ENCODE peak calls at places on chromosomes 5 and 9, in five cellular contexts. V is astrocyte, F is fibroblast of lung, Q is GM23248, W is HCT116. X is an unnamed sample.
A peak's percentile ranks its signal among the peaks of the same experiment; 100 is the strongest.

GRCh38 chr9:10059044-10059443 is 553.8 kb downstream of the PTPRD start:
- DNase-seq in V (peak; percentile 10), F (peak; percentile 85), Q (peak; percentile 32), W (no peak), X (peak; percentile 80)

GRCh38 chr5:133603711-133604110 is 8.6 kb downstream of the FSTL4 start:
- DNase-seq in V (no peak), F (no peak), Q (no peak), W (no peak), X (no peak)

GRCh38 chr9:101307524-101308213 is 77.1 kb downstream of the BAAT start:
- DNase-seq in V (peak; percentile 16), F (no peak), Q (no peak), W (no peak), X (no peak)

GRCh38 chr5:93874080-93874479 is 132.7 kb upstream of the POU5F2 start:
- DNase-seq in V (peak; percentile 68), F (no peak), Q (peak; percentile 76), W (no peak), X (no peak)

GRCh38 chr5:37842048-37842447 is 2.2 kb upstream of the GDNF start:
- DNase-seq in V (no peak), F (no peak), Q (no peak), W (no peak), X (no peak)

GRCh38 chr5:59357421-59357977 is 536.0 kb downstream of the PDE4D start:
- DNase-seq in V (peak; percentile 35), F (peak; percentile 70), Q (no peak), W (no peak), X (no peak)

GRCh38 chr5:137572042-137572695 is 73.0 kb upstream of the SPOCK1 start:
- DNase-seq in V (peak; percentile 47), F (no peak), Q (peak; percentile 46), W (no peak), X (no peak)

GRCh38 chr5:149406203-149406978 is 27.3 kb upstream of the IL17B start:
- DNase-seq in V (peak; percentile 79), F (peak; percentile 94), Q (peak; percentile 86), W (no peak), X (peak; percentile 30)

GRCh38 chr5:147400836-147401235 is 109.0 kb downstream of the DPYSL3 start:
- DNase-seq in V (no peak), F (no peak), Q (peak; percentile 60), W (no peak), X (no peak)

GRCh38 chr9:75238311-75238976 is 150.1 kb downstream of the OSTF1 start:
- DNase-seq in V (peak; percentile 6), F (peak; percentile 67), Q (peak; percentile 67), W (peak; percentile 62), X (peak; percentile 42)

GRCh38 chr5:158773151-158773550 is 326.6 kb downstream of the EBF1 start:
- DNase-seq in V (no peak), F (no peak), Q (no peak), W (no peak), X (no peak)

GRCh38 chr9:109205526-109205925 is 38.5 kb upstream of the FRRS1L start:
- DNase-seq in V (no peak), F (no peak), Q (no peak), W (no peak), X (no peak)
- TF ChIP-seq EZH2 in V (no peak), F (no peak), Q (no peak), W (no peak), X (no peak)

GRCh38 chr5:88686077-88686541 is 196.9 kb downstream of the MEF2C start:
- DNase-seq in V (no peak), F (no peak), Q (no peak), W (no peak), X (no peak)

GRCh38 chr5:88688981-88689661 is 193.9 kb downstream of the MEF2C start:
- DNase-seq in V (no peak), F (no peak), Q (no peak), W (no peak), X (no peak)

GRCh38 chr5:88688242-88688959 is 194.6 kb downstream of the MEF2C start:
- DNase-seq in V (no peak), F (no peak), Q (no peak), W (no peak), X (no peak)

GRCh38 chr5:88686743-88687142 is 196.2 kb downstream of the MEF2C start:
- DNase-seq in V (no peak), F (no peak), Q (no peak), W (no peak), X (no peak)

GRCh38 chr5:88687253-88687955 is 195.6 kb downstream of the MEF2C start:
- DNase-seq in V (no peak), F (no peak), Q (no peak), W (no peak), X (no peak)
- TF ChIP-seq EZH2 in V (no peak), F (no peak), Q (peak; percentile 65), W (no peak), X (no peak)

GRCh38 chr9:14346301-14346721 is 32.4 kb upstream of the NFIB start:
- DNase-seq in V (no peak), F (no peak), Q (no peak), W (no peak), X (no peak)

GRCh38 chr9:14343948-14344547 is 30.1 kb upstream of the NFIB start:
- DNase-seq in V (no peak), F (no peak), Q (no peak), W (no peak), X (no peak)

GRCh38 chr9:14344846-14345585 is 31.1 kb upstream of the NFIB start:
- DNase-seq in V (no peak), F (no peak), Q (no peak), W (no peak), X (no peak)

GRCh38 chr9:14346826-14347407 is 33.0 kb upstream of the NFIB start:
- DNase-seq in V (no peak), F (no peak), Q (no peak), W (no peak), X (no peak)

DNA sequence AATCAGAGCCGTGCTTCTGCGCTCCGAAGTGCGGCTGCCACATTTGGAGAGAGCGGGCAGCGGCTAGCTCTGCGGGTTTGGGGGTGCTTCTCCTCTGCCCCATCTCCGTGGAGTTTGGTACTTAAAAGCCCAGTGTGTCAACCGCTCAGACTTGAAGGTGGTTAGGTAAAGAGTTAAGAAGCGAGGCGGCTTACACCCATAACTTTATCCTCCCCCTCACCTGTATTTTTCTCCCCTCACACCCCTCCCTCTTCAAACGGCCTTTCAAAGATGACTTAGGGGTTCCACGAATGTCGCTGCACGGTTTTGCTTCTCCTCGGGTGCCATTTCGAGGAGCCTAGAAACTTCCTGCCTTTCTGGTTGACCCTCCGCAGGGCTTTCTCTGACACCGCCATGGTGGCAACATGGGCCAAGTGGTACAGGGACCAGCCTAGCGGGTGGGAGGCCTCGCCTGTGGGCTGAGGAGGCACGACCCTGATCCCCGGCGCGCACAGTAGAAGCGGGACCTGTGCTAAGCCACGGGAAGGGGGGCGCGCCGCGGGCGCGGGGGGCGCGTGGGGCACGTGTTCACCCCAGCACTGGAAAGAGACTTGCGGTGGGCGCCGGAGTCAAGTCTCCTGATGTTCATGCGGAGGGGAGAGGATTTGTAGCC is 31.8 kb upstream of the NFIB start:
- DNase-seq in V (no peak), F (no peak), Q (no peak), W (no peak), X (no peak)
- TF ChIP-seq EZH2 in V (peak; percentile 90), F (peak; percentile 52), Q (no peak), W (no peak), X (no peak)

DNA sequence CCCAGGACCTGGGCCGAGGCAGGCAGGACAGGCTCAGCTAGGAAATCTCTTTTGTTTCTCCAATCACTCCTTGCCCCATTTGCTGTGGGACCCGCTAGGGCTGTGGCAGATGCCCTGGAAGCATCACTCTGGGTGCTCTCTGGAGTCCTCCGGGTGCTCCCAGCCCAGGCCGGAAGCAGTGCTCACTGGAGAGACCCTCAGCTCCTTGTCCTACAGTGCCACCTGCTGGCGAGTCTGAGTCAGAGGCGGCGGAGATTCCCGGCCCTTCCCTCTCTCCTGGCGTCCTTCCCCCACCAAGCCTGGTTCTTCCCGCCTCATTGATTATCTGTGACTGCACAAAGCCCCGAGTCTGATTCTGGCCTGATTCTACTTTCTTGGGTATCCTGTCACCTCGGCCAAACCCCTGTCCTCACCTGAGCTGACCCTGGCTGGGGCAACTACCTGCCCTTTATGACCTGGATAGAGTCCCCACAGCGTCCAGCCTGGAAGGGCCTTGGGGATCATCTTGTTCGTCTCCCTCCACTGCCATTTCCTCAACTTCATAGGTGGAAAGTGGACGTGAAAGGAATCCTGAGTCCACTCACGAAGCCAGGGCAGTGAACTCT is 7.3 kb upstream of the BARHL1 start:
- DNase-seq in V (peak; percentile 45), F (peak; percentile 72), Q (peak; percentile 83), W (peak; percentile 62), X (no peak)
- TF ChIP-seq EZH2 in V (no peak), F (no peak), Q (no peak), W (no peak), X (no peak)

DNA sequence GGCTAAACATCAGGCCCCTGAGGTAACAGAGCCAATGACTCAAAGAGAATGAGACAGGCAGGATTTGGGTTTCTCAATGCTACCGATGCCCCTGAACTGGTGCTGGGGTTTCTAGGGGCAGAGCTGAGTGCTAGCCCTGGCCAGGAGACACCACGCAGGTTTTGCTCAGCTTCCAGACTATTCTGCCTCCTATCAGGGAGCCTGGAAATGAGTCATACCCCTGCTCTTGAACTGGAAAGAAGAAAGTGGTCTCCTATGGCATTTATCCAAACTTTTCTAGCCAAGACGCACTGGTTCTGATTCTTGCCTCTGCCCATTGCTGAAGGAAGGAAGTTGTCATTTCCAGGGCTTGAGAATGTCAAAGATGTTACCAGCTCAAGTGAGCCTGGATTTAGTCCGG is 562.0 kb downstream of the CDK5RAP2 start:
- DNase-seq in V (no peak), F (no peak), Q (no peak), W (no peak), X (no peak)
- TF ChIP-seq EZH2 in V (no peak), F (no peak), Q (no peak), W (no peak), X (no peak)

GRCh38 chr5:132176987-132177386 is 50.7 kb downstream of the P4HA2 start:
- DNase-seq in V (no peak), F (peak; percentile 24), Q (peak; percentile 28), W (no peak), X (no peak)
- TF ChIP-seq EZH2 in V (no peak), F (no peak), Q (no peak), W (no peak), X (no peak)

GRCh38 chr5:525164-525761 is 1.0 kb upstream of the SLC9A3 start:
- DNase-seq in V (no peak), F (no peak), Q (no peak), W (no peak), X (no peak)

GRCh38 chr5:526456-527088 is 2.3 kb upstream of the SLC9A3 start:
- DNase-seq in V (no peak), F (no peak), Q (no peak), W (no peak), X (no peak)

GRCh38 chr5:524442-525163 is at the start of gene SLC9A3:
- DNase-seq in V (no peak), F (no peak), Q (no peak), W (no peak), X (no peak)

GRCh38 chr5:527646-528591 is 3.7 kb upstream of the SLC9A3 start:
- DNase-seq in V (no peak), F (no peak), Q (no peak), W (no peak), X (no peak)

DNA sequence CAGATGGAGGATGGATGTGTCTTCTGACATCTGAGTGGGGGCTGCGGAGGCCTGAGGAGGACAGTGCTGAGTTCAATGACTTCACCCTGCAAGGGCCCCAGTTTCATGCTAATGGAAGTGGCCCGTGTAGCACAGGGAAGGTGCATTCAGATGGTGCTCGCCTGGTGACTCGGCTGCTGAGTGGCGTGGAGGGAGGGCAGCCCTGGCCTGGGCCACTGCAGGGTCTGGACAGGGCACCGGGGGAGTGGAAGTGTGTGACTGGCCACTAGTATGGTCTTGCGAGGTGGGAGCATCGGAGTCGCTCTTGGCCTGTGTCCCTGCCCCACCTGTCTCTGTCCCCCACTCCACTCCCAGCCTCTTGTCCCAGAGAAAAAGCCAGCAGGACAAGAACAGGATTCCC is 1.7 kb upstream of the SLC9A3 start:
- DNase-seq in V (no peak), F (no peak), Q (no peak), W (no peak), X (no peak)
- TF ChIP-seq EZH2 in V (no peak), F (no peak), Q (no peak), W (no peak), X (no peak)